ENCODE peak calls at places on chromosome 11, in seven cellular contexts. One of them, this sample, is unnamed.

GRCh38 chr11:71182791-71183556 is 69.4 kb downstream of the SHANK2 start:
- DNase-seq in nephron progenitor cell: no peak
- DNase-seq in activated CD4-positive, alpha-beta memory T cell treated with anti-CD3 and anti-CD28 coated beads, Interleukin-2, amount 10 ng/mL, durations not matched to agents 7 days and 5 days: no peak
- DNase-seq in stomach: no peak
- DNase-seq in stimulated activated CD8-positive, alpha-beta memory T cell treated with anti-CD3 and anti-CD28 coated beads, Interleukin-7, amount 100 ng/mL, for 1 hour: no peak
- DNase-seq in NCI-H2029 treated with DMSO at 0.1 percent for 48 hours: no peak
- DNase-seq in stimulated activated CD4-positive, alpha-beta T cell treated with anti-CD3 and anti-CD28 coated beads, Interleukin-1b, Interleukin-23, amount 100 ng/mL, for 24 hours: no peak
- DNase-seq in this sample: no peak

GRCh38 chr11:130904380-130904779 is 11.9 kb downstream of the SNX19 start:
- DNase-seq in nephron progenitor cell: no peak
- DNase-seq in activated CD4-positive, alpha-beta memory T cell treated with anti-CD3 and anti-CD28 coated beads, Interleukin-2, amount 10 ng/mL, durations not matched to agents 7 days and 5 days: no peak
- DNase-seq in stomach: no peak
- DNase-seq in stimulated activated CD8-positive, alpha-beta memory T cell treated with anti-CD3 and anti-CD28 coated beads, Interleukin-7, amount 100 ng/mL, for 1 hour: no peak
- DNase-seq in NCI-H2029 treated with DMSO at 0.1 percent for 48 hours: no peak
- DNase-seq in stimulated activated CD4-positive, alpha-beta T cell treated with anti-CD3 and anti-CD28 coated beads, Interleukin-1b, Interleukin-23, amount 100 ng/mL, for 24 hours: no peak
- DNase-seq in this sample: no peak

GRCh38 chr11:123407124-123407995 is 22.7 kb upstream of the GRAMD1B start:
- DNase-seq in nephron progenitor cell: peak
- DNase-seq in activated CD4-positive, alpha-beta memory T cell treated with anti-CD3 and anti-CD28 coated beads, Interleukin-2, amount 10 ng/mL, durations not matched to agents 7 days and 5 days: peak
- DNase-seq in stomach: peak
- DNase-seq in stimulated activated CD8-positive, alpha-beta memory T cell treated with anti-CD3 and anti-CD28 coated beads, Interleukin-7, amount 100 ng/mL, for 1 hour: peak
- DNase-seq in NCI-H2029 treated with DMSO at 0.1 percent for 48 hours: peak
- DNase-seq in stimulated activated CD4-positive, alpha-beta T cell treated with anti-CD3 and anti-CD28 coated beads, Interleukin-1b, Interleukin-23, amount 100 ng/mL, for 24 hours: peak
- DNase-seq in this sample: no peak

GRCh38 chr11:108302121-108302785 is 79.4 kb downstream of the ATM start:
- DNase-seq in nephron progenitor cell: no peak
- DNase-seq in activated CD4-positive, alpha-beta memory T cell treated with anti-CD3 and anti-CD28 coated beads, Interleukin-2, amount 10 ng/mL, durations not matched to agents 7 days and 5 days: no peak
- DNase-seq in stomach: no peak
- DNase-seq in stimulated activated CD8-positive, alpha-beta memory T cell treated with anti-CD3 and anti-CD28 coated beads, Interleukin-7, amount 100 ng/mL, for 1 hour: no peak
- DNase-seq in NCI-H2029 treated with DMSO at 0.1 percent for 48 hours: no peak
- DNase-seq in stimulated activated CD4-positive, alpha-beta T cell treated with anti-CD3 and anti-CD28 coated beads, Interleukin-1b, Interleukin-23, amount 100 ng/mL, for 24 hours: no peak
- DNase-seq in this sample: no peak

GRCh38 chr11:64119748-64120147 is 46.2 kb downstream of the MACROD1 start:
- DNase-seq in nephron progenitor cell: no peak
- DNase-seq in activated CD4-positive, alpha-beta memory T cell treated with anti-CD3 and anti-CD28 coated beads, Interleukin-2, amount 10 ng/mL, durations not matched to agents 7 days and 5 days: no peak
- DNase-seq in stomach: no peak
- DNase-seq in stimulated activated CD8-positive, alpha-beta memory T cell treated with anti-CD3 and anti-CD28 coated beads, Interleukin-7, amount 100 ng/mL, for 1 hour: no peak
- DNase-seq in NCI-H2029 treated with DMSO at 0.1 percent for 48 hours: no peak
- DNase-seq in stimulated activated CD4-positive, alpha-beta T cell treated with anti-CD3 and anti-CD28 coated beads, Interleukin-1b, Interleukin-23, amount 100 ng/mL, for 24 hours: no peak
- DNase-seq in this sample: no peak

GRCh38 chr11:16180868-16181267 is 175.5 kb downstream of the SOX6 start:
- DNase-seq in nephron progenitor cell: no peak
- DNase-seq in activated CD4-positive, alpha-beta memory T cell treated with anti-CD3 and anti-CD28 coated beads, Interleukin-2, amount 10 ng/mL, durations not matched to agents 7 days and 5 days: no peak
- DNase-seq in stomach: no peak
- DNase-seq in stimulated activated CD8-positive, alpha-beta memory T cell treated with anti-CD3 and anti-CD28 coated beads, Interleukin-7, amount 100 ng/mL, for 1 hour: no peak
- DNase-seq in NCI-H2029 treated with DMSO at 0.1 percent for 48 hours: no peak
- DNase-seq in stimulated activated CD4-positive, alpha-beta T cell treated with anti-CD3 and anti-CD28 coated beads, Interleukin-1b, Interleukin-23, amount 100 ng/mL, for 24 hours: no peak
- DNase-seq in this sample: no peak

GRCh38 chr11:78476066-78476465 is 58.4 kb upstream of the GAB2 start:
- DNase-seq in nephron progenitor cell: no peak
- DNase-seq in activated CD4-positive, alpha-beta memory T cell treated with anti-CD3 and anti-CD28 coated beads, Interleukin-2, amount 10 ng/mL, durations not matched to agents 7 days and 5 days: no peak
- DNase-seq in stomach: peak
- DNase-seq in stimulated activated CD8-positive, alpha-beta memory T cell treated with anti-CD3 and anti-CD28 coated beads, Interleukin-7, amount 100 ng/mL, for 1 hour: no peak
- DNase-seq in NCI-H2029 treated with DMSO at 0.1 percent for 48 hours: no peak
- DNase-seq in stimulated activated CD4-positive, alpha-beta T cell treated with anti-CD3 and anti-CD28 coated beads, Interleukin-1b, Interleukin-23, amount 100 ng/mL, for 24 hours: no peak
- DNase-seq in this sample: no peak

GRCh38 chr11:16896716-16897115 is 117.5 kb downstream of the PLEKHA7 start:
- DNase-seq in nephron progenitor cell: no peak
- DNase-seq in activated CD4-positive, alpha-beta memory T cell treated with anti-CD3 and anti-CD28 coated beads, Interleukin-2, amount 10 ng/mL, durations not matched to agents 7 days and 5 days: no peak
- DNase-seq in stomach: no peak
- DNase-seq in stimulated activated CD8-positive, alpha-beta memory T cell treated with anti-CD3 and anti-CD28 coated beads, Interleukin-7, amount 100 ng/mL, for 1 hour: no peak
- DNase-seq in NCI-H2029 treated with DMSO at 0.1 percent for 48 hours: no peak
- DNase-seq in stimulated activated CD4-positive, alpha-beta T cell treated with anti-CD3 and anti-CD28 coated beads, Interleukin-1b, Interleukin-23, amount 100 ng/mL, for 24 hours: no peak
- DNase-seq in this sample: no peak

GRCh38 chr11:121655481-121656332 is 202.9 kb upstream of the SORL1-AS1 start:
- DNase-seq in nephron progenitor cell: peak
- DNase-seq in activated CD4-positive, alpha-beta memory T cell treated with anti-CD3 and anti-CD28 coated beads, Interleukin-2, amount 10 ng/mL, durations not matched to agents 7 days and 5 days: peak
- DNase-seq in stomach: peak
- DNase-seq in stimulated activated CD8-positive, alpha-beta memory T cell treated with anti-CD3 and anti-CD28 coated beads, Interleukin-7, amount 100 ng/mL, for 1 hour: peak
- DNase-seq in NCI-H2029 treated with DMSO at 0.1 percent for 48 hours: peak
- DNase-seq in stimulated activated CD4-positive, alpha-beta T cell treated with anti-CD3 and anti-CD28 coated beads, Interleukin-1b, Interleukin-23, amount 100 ng/mL, for 24 hours: peak
- DNase-seq in this sample: peak

GRCh38 chr11:45332486-45332934 is 46.4 kb upstream of the SYT13 start:
- DNase-seq in nephron progenitor cell: peak
- DNase-seq in activated CD4-positive, alpha-beta memory T cell treated with anti-CD3 and anti-CD28 coated beads, Interleukin-2, amount 10 ng/mL, durations not matched to agents 7 days and 5 days: peak
- DNase-seq in stomach: peak
- DNase-seq in stimulated activated CD8-positive, alpha-beta memory T cell treated with anti-CD3 and anti-CD28 coated beads, Interleukin-7, amount 100 ng/mL, for 1 hour: no peak
- DNase-seq in NCI-H2029 treated with DMSO at 0.1 percent for 48 hours: peak
- DNase-seq in stimulated activated CD4-positive, alpha-beta T cell treated with anti-CD3 and anti-CD28 coated beads, Interleukin-1b, Interleukin-23, amount 100 ng/mL, for 24 hours: peak
- DNase-seq in this sample: no peak

GRCh38 chr11:68946416-68947090 is 34.2 kb downstream of the MRGPRD start:
- DNase-seq in nephron progenitor cell: no peak
- DNase-seq in activated CD4-positive, alpha-beta memory T cell treated with anti-CD3 and anti-CD28 coated beads, Interleukin-2, amount 10 ng/mL, durations not matched to agents 7 days and 5 days: no peak
- DNase-seq in stomach: no peak
- DNase-seq in stimulated activated CD8-positive, alpha-beta memory T cell treated with anti-CD3 and anti-CD28 coated beads, Interleukin-7, amount 100 ng/mL, for 1 hour: no peak
- DNase-seq in NCI-H2029 treated with DMSO at 0.1 percent for 48 hours: no peak
- DNase-seq in stimulated activated CD4-positive, alpha-beta T cell treated with anti-CD3 and anti-CD28 coated beads, Interleukin-1b, Interleukin-23, amount 100 ng/mL, for 24 hours: no peak
- DNase-seq in this sample: no peak

GRCh38 chr11:76742912-76743311 is 40.2 kb upstream of the TSKU start:
- DNase-seq in nephron progenitor cell: no peak
- DNase-seq in activated CD4-positive, alpha-beta memory T cell treated with anti-CD3 and anti-CD28 coated beads, Interleukin-2, amount 10 ng/mL, durations not matched to agents 7 days and 5 days: no peak
- DNase-seq in stomach: no peak
- DNase-seq in stimulated activated CD8-positive, alpha-beta memory T cell treated with anti-CD3 and anti-CD28 coated beads, Interleukin-7, amount 100 ng/mL, for 1 hour: no peak
- DNase-seq in NCI-H2029 treated with DMSO at 0.1 percent for 48 hours: no peak
- DNase-seq in stimulated activated CD4-positive, alpha-beta T cell treated with anti-CD3 and anti-CD28 coated beads, Interleukin-1b, Interleukin-23, amount 100 ng/mL, for 24 hours: no peak
- DNase-seq in this sample: no peak

GRCh38 chr11:102940714-102941588 is 14.6 kb downstream of the MMP13 start:
- DNase-seq in nephron progenitor cell: peak
- DNase-seq in activated CD4-positive, alpha-beta memory T cell treated with anti-CD3 and anti-CD28 coated beads, Interleukin-2, amount 10 ng/mL, durations not matched to agents 7 days and 5 days: peak
- DNase-seq in stomach: peak
- DNase-seq in stimulated activated CD8-positive, alpha-beta memory T cell treated with anti-CD3 and anti-CD28 coated beads, Interleukin-7, amount 100 ng/mL, for 1 hour: no peak
- DNase-seq in NCI-H2029 treated with DMSO at 0.1 percent for 48 hours: peak
- DNase-seq in stimulated activated CD4-positive, alpha-beta T cell treated with anti-CD3 and anti-CD28 coated beads, Interleukin-1b, Interleukin-23, amount 100 ng/mL, for 24 hours: no peak
- DNase-seq in this sample: no peak

GRCh38 chr11:12215192-12215591 is 104.8 kb downstream of the MICAL2 start:
- DNase-seq in nephron progenitor cell: peak
- DNase-seq in activated CD4-positive, alpha-beta memory T cell treated with anti-CD3 and anti-CD28 coated beads, Interleukin-2, amount 10 ng/mL, durations not matched to agents 7 days and 5 days: no peak
- DNase-seq in stomach: no peak
- DNase-seq in stimulated activated CD8-positive, alpha-beta memory T cell treated with anti-CD3 and anti-CD28 coated beads, Interleukin-7, amount 100 ng/mL, for 1 hour: no peak
- DNase-seq in NCI-H2029 treated with DMSO at 0.1 percent for 48 hours: peak
- DNase-seq in stimulated activated CD4-positive, alpha-beta T cell treated with anti-CD3 and anti-CD28 coated beads, Interleukin-1b, Interleukin-23, amount 100 ng/mL, for 24 hours: no peak
- DNase-seq in this sample: no peak

GRCh38 chr11:96614846-96615245 is 225.0 kb downstream of the JRKL start:
- DNase-seq in nephron progenitor cell: no peak
- DNase-seq in activated CD4-positive, alpha-beta memory T cell treated with anti-CD3 and anti-CD28 coated beads, Interleukin-2, amount 10 ng/mL, durations not matched to agents 7 days and 5 days: no peak
- DNase-seq in stomach: no peak
- DNase-seq in stimulated activated CD8-positive, alpha-beta memory T cell treated with anti-CD3 and anti-CD28 coated beads, Interleukin-7, amount 100 ng/mL, for 1 hour: no peak
- DNase-seq in NCI-H2029 treated with DMSO at 0.1 percent for 48 hours: no peak
- DNase-seq in stimulated activated CD4-positive, alpha-beta T cell treated with anti-CD3 and anti-CD28 coated beads, Interleukin-1b, Interleukin-23, amount 100 ng/mL, for 24 hours: no peak
- DNase-seq in this sample: no peak

This sample was measured in occipital lobe.